ENCODE peak calls at places on chromosome 12, in five cellular contexts. W is pancreas, C is astrocyte of the cerebellum, J is astrocyte of the spinal cord, B is ascending aorta. I is an unnamed sample.

GRCh38 chr12:50411051-50411660 is 10.5 kb downstream of the LARP4 start:
- DNase-seq in W (no peak), J (no peak), C (no peak), B (no peak), I (no peak)

GRCh38 chr12:7129647-7130536 is at the start of gene CLSTN3:
- DNase-seq in B (peak), W (peak), C (no peak), J (peak), I (no peak)

GRCh38 chr12:119990382-119990874 is 1.4 kb downstream of the BICDL1 start:
- DNase-seq in C (no peak), J (no peak), B (no peak), W (no peak), I (no peak)

GRCh38 chr12:109163150-109163549 is 46.8 kb downstream of the ACACB start:
- DNase-seq in W (no peak), J (no peak), C (no peak), B (no peak), I (no peak)

GRCh38 chr12:52575256-52575655 is 1.6 kb upstream of the KRT74 start:
- DNase-seq in B (no peak), J (no peak), W (no peak), C (no peak), I (no peak)

GRCh38 chr12:68855111-68855510 is 47.1 kb downstream of the MDM2 start:
- DNase-seq in W (no peak), J (no peak), B (no peak), C (no peak), I (no peak)

GRCh38 chr12:105820407-105821140 is 318.2 kb downstream of the NUAK1 start:
- DNase-seq in W (no peak), C (peak), J (peak), B (peak), I (no peak)

GRCh38 chr12:128813883-128814282 is 9.9 kb downstream of the SLC15A4 start:
- DNase-seq in J (peak), W (no peak), B (no peak), C (no peak), I (no peak)

GRCh38 chr12:122031342-122032216 is 9.9 kb downstream of the BCL7A start:
- DNase-seq in B (no peak), J (no peak), W (no peak), C (no peak), I (no peak)

GRCh38 chr12:76450690-76451089 is 102.5 kb upstream of the BBS10 start:
- DNase-seq in W (no peak), J (peak), B (no peak), C (peak), I (no peak)

GRCh38 chr12:43245947-43246346 is 306.1 kb downstream of the ADAMTS20 start:
- DNase-seq in W (no peak), C (no peak), J (no peak), B (no peak), I (no peak)

GRCh38 chr12:89350260-89350659 is 2.0 kb downstream of the DUSP6 start:
- DNase-seq in J (no peak), B (no peak), C (no peak), W (no peak), I (no peak)

GRCh38 chr12:12563529-12563928 is 866 bp upstream of the DUSP16 start:
- DNase-seq in B (no peak), J (peak), C (no peak), W (no peak), I (no peak)

GRCh38 chr12:5510251-5510805 is 78.4 kb downstream of the NTF3 start:
- DNase-seq in C (no peak), J (no peak), B (peak), W (no peak), I (no peak)

GRCh38 chr12:132754555-132754954 is 7.1 kb downstream of the ANKLE2 start:
- DNase-seq in C (no peak), W (no peak), B (no peak), J (no peak), I (no peak)

GRCh38 chr12:56078931-56079728 is 835 bp upstream of the ERBB3 start:
- DNase-seq in B (peak), C (peak), J (peak), W (peak), I (no peak)

GRCh38 chr12:29066061-29066588 is 83.0 kb upstream of the FAR2 start:
- DNase-seq in W (no peak), C (peak), J (peak), B (peak), I (no peak)

GRCh38 chr12:65592416-65592815 is 231.9 kb upstream of the HMGA2 start:
- DNase-seq in C (no peak), W (no peak), B (no peak), J (no peak), I (no peak)

GRCh38 chr12:122399592-122400373 is 22.7 kb downstream of the CLIP1 start:
- DNase-seq in B (peak), W (peak), C (peak), J (peak), I (no peak)

GRCh38 chr12:108720757-108721514 is 10.4 kb downstream of the CORO1C start:
- DNase-seq in J (peak), B (no peak), W (no peak), C (no peak), I (no peak)

GRCh38 chr12:96242597-96242996 is 48.4 kb downstream of the ELK3 start:
- DNase-seq in C (no peak), W (no peak), B (peak), J (no peak), I (no peak)

GRCh38 chr12:6538420-6539275 is 4.3 kb downstream of the GAPDH start:
- DNase-seq in W (no peak), B (peak), C (no peak), J (no peak), I (no peak)

GRCh38 chr12:110165540-110166159 is 41.5 kb downstream of the IFT81 start:
- DNase-seq in B (no peak), W (no peak), J (no peak), C (no peak), I (no peak)
- H3K4me3 ChIP-seq in B (no peak), W (no peak), J (no peak), C (no peak), I (no peak)

GRCh38 chr12:116148844-116149243 is 128.6 kb downstream of the MED13L start:
- DNase-seq in J (no peak), C (no peak), B (no peak), W (no peak), I (no peak)

GRCh38 chr12:116150001-116150400 is 127.5 kb downstream of the MED13L start:
- DNase-seq in W (no peak), J (no peak), B (no peak), C (no peak), I (no peak)

GRCh38 chr12:116153096-116153495 is 124.4 kb downstream of the MED13L start:
- DNase-seq in J (no peak), W (no peak), C (no peak), B (no peak), I (no peak)

GRCh38 chr12:116152268-116152667 is 125.2 kb downstream of the MED13L start:
- DNase-seq in B (no peak), W (no peak), J (peak), C (peak), I (no peak)

GRCh38 chr12:116150452-116150851 is 127.0 kb downstream of the MED13L start:
- DNase-seq in W (no peak), B (no peak), J (no peak), C (no peak), I (no peak)
- H3K4me3 ChIP-seq in W (no peak), B (no peak), J (no peak), C (no peak), I (no peak)

GRCh38 chr12:4279120-4279690 is 5.6 kb downstream of the CCND2 start:
- DNase-seq in W (no peak), B (no peak), J (no peak), C (no peak), I (no peak)
- H3K4me3 ChIP-seq in W (no peak), B (no peak), J (no peak), C (no peak), I (no peak)

GRCh38 chr12:57454566-57455373 is at the start of gene INHBE:
- DNase-seq in W (no peak), J (peak), B (no peak), C (no peak), I (no peak)
- H3K4me3 ChIP-seq in W (no peak), J (peak), B (no peak), C (no peak), I (no peak)

DNA sequence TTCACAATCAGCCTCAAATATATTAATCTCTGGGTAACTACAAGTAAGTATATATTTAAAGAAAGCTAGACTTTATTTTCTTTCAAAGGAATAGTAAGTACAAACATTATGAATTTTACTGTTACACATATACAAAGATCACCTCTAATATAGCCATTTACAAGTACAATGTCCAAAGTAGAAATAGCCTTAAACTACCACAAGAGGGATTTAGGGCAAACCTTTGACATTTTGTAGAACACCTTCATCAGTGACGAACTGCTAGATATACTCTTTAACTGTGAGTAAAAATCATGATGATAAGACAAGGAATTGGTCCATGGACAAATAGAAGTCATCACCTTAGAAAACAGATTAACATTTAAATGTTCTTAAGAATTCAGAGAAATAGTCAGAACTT is 69.8 kb downstream of the CNTN1 start:
- DNase-seq in W (no peak), C (no peak), J (no peak), B (no peak), I (no peak)
- H3K4me3 ChIP-seq in W (no peak), C (no peak), J (no peak), B (no peak), I (no peak)

GRCh38 chr12:85588221-85588620 is 248.0 kb downstream of the RASSF9 start:
- DNase-seq in J (no peak), C (no peak), B (no peak), W (no peak), I (no peak)

DNA sequence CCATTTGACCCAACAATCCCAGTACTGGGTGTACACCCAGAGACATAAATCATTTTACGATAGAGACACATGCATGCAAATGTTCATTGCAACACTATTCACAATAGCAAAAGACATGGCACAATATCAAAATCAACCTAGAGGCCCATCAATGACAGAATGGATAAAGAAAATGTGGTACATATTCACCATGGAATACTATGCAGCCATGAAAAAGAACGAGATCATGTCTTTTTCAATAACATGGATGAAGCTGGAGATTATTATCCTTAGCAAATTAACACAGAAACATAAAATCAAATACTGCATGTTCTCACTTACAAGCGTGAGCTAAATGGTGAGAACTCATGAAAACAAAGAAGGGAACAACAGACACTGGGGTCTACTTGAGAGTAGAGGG is 249.1 kb downstream of the RASSF9 start:
- DNase-seq in W (no peak), B (no peak), J (no peak), C (no peak), I (no peak)
- H3K4me3 ChIP-seq in W (no peak), B (no peak), J (no peak), C (no peak), I (no peak)

GRCh38 chr12:125187780-125188741 is 122.8 kb downstream of the AACS start:
- DNase-seq in W (no peak), B (no peak), J (peak), C (no peak), I (no peak)

GRCh38 chr12:125186471-125187147 is 121.4 kb downstream of the AACS start:
- DNase-seq in J (no peak), W (no peak), C (no peak), B (no peak), I (no peak)

GRCh38 chr12:125185311-125185739 is 120.1 kb downstream of the AACS start:
- DNase-seq in B (no peak), J (no peak), C (no peak), W (no peak), I (no peak)

GRCh38 chr12:125185740-125186470 is 120.7 kb downstream of the AACS start:
- DNase-seq in B (peak), C (peak), W (peak), J (peak), I (no peak)

DNA sequence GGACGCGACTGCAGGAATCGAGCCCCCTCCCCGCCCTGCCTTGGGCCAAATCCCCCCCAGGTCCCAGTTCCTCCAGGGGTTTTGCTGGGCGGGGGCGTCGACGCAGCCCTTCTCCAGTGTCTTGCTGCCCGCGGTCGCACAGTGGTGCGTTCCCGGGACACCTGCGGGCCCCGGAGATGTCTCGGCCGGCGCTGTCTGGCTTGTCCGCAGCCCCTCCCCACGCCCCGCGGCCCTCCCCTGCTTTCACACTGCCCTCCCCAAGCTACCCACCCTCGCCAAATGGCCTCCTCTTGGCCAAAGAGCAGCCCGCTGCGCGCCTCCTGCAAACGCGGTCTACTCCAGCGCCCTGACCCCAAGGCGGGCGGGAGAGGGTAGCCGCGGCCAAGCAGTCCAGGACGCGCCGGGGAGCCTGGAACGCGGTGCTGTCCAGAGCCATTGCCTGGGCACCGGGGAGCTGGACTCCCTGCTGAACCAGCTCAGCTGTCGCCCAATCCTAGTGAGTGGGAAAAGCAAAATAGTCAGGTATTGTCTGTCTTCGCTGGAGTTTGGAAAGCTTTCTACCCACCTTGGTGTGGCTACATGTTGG is 122.0 kb downstream of the AACS start:
- DNase-seq in C (no peak), W (no peak), J (no peak), B (no peak), I (no peak)
- H3K4me3 ChIP-seq in C (peak), W (peak), J (peak), B (peak), I (peak)

GRCh38 chr12:63151061-63151897 is at the start of gene AVPR1A:
- DNase-seq in C (no peak), B (no peak), J (peak), W (no peak), I (no peak)

GRCh38 chr12:63154560-63154959 is 3.6 kb upstream of the AVPR1A start:
- DNase-seq in C (no peak), B (no peak), W (no peak), J (no peak), I (no peak)

GRCh38 chr12:63151898-63152700 is 1.1 kb upstream of the AVPR1A start:
- DNase-seq in B (no peak), J (peak), C (no peak), W (peak), I (peak)

GRCh38 chr12:63150255-63151060 is 543 bp downstream of the AVPR1A start:
- DNase-seq in W (peak), B (peak), C (no peak), J (peak), I (no peak)

GRCh38 chr12:63149884-63150254 is 1.1 kb downstream of the AVPR1A start:
- DNase-seq in C (no peak), B (no peak), J (no peak), W (no peak), I (no peak)
- H3K4me3 ChIP-seq in C (no peak), B (peak), J (no peak), W (peak), I (no peak)

GRCh38 chr12:57894577-57895292 is 46.6 kb upstream of the ATP23 start:
- DNase-seq in J (peak), C (no peak), B (no peak), W (no peak), I (no peak)
- H3K4me3 ChIP-seq in J (no peak), C (peak), B (no peak), W (no peak), I (peak)